ENCODE peak calls at places on chromosomes 5 and 9, in four cellular contexts. H is AG04449, A is ovary, X is colonic mucosa. S is an unnamed sample.

GRCh38 chr9:98342103-98342818 is 86.8 kb upstream of the TBC1D2 start:
- DNase-seq in H (no peak), A (no peak), X (no peak), S (no peak)

GRCh38 chr5:132979367-132979935 is 16.0 kb upstream of the AFF4 start:
- DNase-seq in H (no peak), A (no peak), X (no peak), S (peak)

GRCh38 chr9:100322954-100323536 is 29.7 kb downstream of the TEX10 start:
- DNase-seq in H (no peak), A (no peak), X (no peak), S (no peak)

GRCh38 chr9:18989865-18990264 is 43.1 kb downstream of the SAXO1 start:
- DNase-seq in H (no peak), A (no peak), X (peak), S (no peak)

GRCh38 chr5:144203750-144204596 is 33.3 kb downstream of the KCTD16 start:
- DNase-seq in H (no peak), A (no peak), X (peak), S (peak)

GRCh38 chr5:135241536-135241935 is 157.5 kb downstream of the MACROH2A1 start:
- DNase-seq in H (no peak), A (no peak), X (peak), S (no peak)

GRCh38 chr5:180699042-180699441 is 40.8 kb downstream of the OR2Y1 start:
- DNase-seq in H (no peak), A (no peak), X (no peak), S (no peak)

GRCh38 chr9:130289711-130290241 is 24.2 kb downstream of the HMCN2 start:
- DNase-seq in H (no peak), A (no peak), X (no peak), S (no peak)

GRCh38 chr5:157747173-157747758 is 3.8 kb downstream of the LSM11 start:
- DNase-seq in H (no peak), A (no peak), X (no peak), S (no peak)

GRCh38 chr5:150111121-150111520 is 24.8 kb upstream of the CSF1R start:
- DNase-seq in H (no peak), A (no peak), X (no peak), S (no peak)

GRCh38 chr5:38420691-38421395 is 135.6 kb downstream of the LIFR start:
- DNase-seq in H (no peak), A (peak), X (peak), S (no peak)

GRCh38 chr5:139669681-139670368 is 21.7 kb downstream of the CXXC5 start:
- DNase-seq in H (no peak), A (peak), X (no peak), S (no peak)

GRCh38 chr9:121288874-121289553 is 21.1 kb downstream of the GSN start:
- DNase-seq in H (no peak), A (peak), X (peak), S (no peak)

GRCh38 chr9:112569186-112569585 is 82.6 kb downstream of the KIAA1958 start:
- DNase-seq in H (peak), A (no peak), X (no peak), S (no peak)

GRCh38 chr9:75906531-75906930 is 16.1 kb downstream of the PCSK5 start:
- DNase-seq in H (no peak), A (no peak), X (no peak), S (no peak)

GRCh38 chr9:33750839-33751339 is 44.5 kb upstream of the PRSS3 start:
- DNase-seq in H (no peak), A (no peak), X (no peak), S (no peak)

GRCh38 chr5:179375236-179375685 is 30.0 kb upstream of the ADAMTS2 start:
- DNase-seq in H (no peak), A (no peak), X (no peak), S (no peak)

GRCh38 chr5:38600334-38601045 is 44.0 kb upstream of the LIFR start:
- DNase-seq in H (no peak), A (no peak), X (no peak), S (no peak)

DNA sequence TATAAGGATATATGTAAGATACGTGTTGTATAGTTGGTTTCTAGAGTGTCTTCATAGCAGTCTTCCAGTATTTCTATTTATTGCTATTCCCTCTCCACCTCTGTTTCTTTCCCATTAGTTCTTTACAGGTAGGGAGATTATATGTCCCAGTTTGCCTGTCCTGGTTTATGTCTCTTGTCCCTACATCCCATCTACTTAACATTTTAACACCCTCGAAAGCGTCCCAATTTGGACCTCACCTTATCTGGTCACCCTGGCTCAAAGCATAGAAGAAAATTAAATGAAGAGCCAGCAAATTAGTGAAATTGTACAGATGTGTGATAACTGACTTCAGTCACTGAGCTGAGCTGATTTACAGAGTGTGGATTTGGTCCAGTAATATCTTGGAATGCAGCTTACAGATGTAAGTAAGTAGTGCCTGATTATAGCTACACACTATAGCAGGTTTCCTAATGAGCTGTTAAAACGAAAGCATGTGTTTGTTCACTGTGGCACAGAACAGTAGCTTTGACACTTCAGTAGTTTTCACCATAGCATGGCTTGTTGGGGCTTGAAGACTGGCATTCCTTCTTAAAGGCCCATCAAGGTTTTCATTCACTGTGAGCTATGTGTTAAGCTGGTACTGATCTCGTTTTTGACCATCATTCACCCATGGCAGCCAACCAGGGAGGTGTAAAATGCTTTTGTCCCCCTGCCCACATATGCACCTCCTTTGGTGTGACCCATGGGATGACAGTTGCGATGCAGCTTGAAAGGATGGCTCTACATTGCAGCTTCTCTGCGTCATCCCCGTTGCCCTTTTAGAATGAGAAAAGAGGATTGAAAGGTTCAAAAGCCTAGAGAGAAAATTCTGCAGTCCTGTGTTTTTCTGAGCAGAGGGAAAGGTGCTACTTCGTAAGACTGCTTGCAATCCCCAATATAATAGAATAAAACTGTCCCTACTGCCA is 192.1 kb upstream of the DMRT1 start:
- DNase-seq in H (no peak), A (no peak), X (no peak), S (peak)
- H3K4me3 ChIP-seq in H (no peak), A (no peak), X (no peak), S (no peak)

GRCh38 chr5:167582916-167583315 is 708.5 kb upstream of the WWC1 start:
- DNase-seq in H (no peak), A (no peak), X (no peak), S (no peak)

GRCh38 chr5:167585184-167585583 is 706.3 kb upstream of the WWC1 start:
- DNase-seq in H (no peak), A (no peak), X (no peak), S (no peak)

GRCh38 chr5:167582263-167582662 is 709.2 kb upstream of the WWC1 start:
- DNase-seq in H (no peak), A (no peak), X (no peak), S (no peak)

GRCh38 chr5:167592114-167592513 is 699.3 kb upstream of the WWC1 start:
- DNase-seq in H (no peak), A (no peak), X (no peak), S (no peak)

GRCh38 chr5:167587768-167588167 is 703.7 kb upstream of the WWC1 start:
- DNase-seq in H (no peak), A (no peak), X (no peak), S (no peak)
- TF ChIP-seq CTCF in H (peak), A (no peak), X (no peak), S (peak)

DNA sequence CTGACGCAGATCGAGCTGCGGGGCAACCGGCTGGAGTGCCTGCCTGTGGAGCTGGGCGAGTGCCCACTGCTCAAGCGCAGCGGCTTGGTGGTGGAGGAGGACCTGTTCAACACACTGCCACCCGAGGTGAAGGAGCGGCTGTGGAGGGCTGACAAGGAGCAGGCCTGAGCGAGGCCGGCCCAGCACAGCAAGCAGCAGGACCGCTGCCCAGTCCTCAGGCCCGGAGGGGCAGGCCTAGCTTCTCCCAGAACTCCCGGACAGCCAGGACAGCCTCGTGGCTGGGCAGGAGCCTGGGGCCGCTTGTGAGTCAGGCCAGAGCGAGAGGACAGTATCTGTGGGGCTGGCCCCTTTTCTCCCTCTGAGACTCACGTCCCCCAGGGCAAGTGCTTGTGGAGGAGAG is 4.6 kb upstream of the PHYHD1 start:
- DNase-seq in H (no peak), A (no peak), X (no peak), S (no peak)
- H3K4me3 ChIP-seq in H (no peak), A (no peak), X (no peak), S (no peak)

GRCh38 chr5:160119142-160119904 is at the start of gene PWWP2A:
- DNase-seq in H (peak), A (peak), X (peak), S (peak)
- TF ChIP-seq CTCF in H (no peak), A (peak), X (no peak), S (no peak)

GRCh38 chr5:119339965-119340364 is 15.9 kb upstream of the TNFAIP8 start:
- DNase-seq in H (no peak), A (no peak), X (no peak), S (no peak)
- H3K4me3 ChIP-seq in H (no peak), A (no peak), X (no peak), S (no peak)

GRCh38 chr5:2019716-2020115 is 137.0 kb upstream of the IRX4 start:
- DNase-seq in H (no peak), A (no peak), X (no peak), S (no peak)

GRCh38 chr5:2018390-2018724 is 135.6 kb upstream of the IRX4 start:
- DNase-seq in H (no peak), A (no peak), X (no peak), S (no peak)

GRCh38 chr5:2015116-2015848 is 132.6 kb upstream of the IRX4 start:
- DNase-seq in H (no peak), A (no peak), X (no peak), S (no peak)

GRCh38 chr5:2015961-2016360 is 133.2 kb upstream of the IRX4 start:
- DNase-seq in H (no peak), A (no peak), X (no peak), S (no peak)

DNA sequence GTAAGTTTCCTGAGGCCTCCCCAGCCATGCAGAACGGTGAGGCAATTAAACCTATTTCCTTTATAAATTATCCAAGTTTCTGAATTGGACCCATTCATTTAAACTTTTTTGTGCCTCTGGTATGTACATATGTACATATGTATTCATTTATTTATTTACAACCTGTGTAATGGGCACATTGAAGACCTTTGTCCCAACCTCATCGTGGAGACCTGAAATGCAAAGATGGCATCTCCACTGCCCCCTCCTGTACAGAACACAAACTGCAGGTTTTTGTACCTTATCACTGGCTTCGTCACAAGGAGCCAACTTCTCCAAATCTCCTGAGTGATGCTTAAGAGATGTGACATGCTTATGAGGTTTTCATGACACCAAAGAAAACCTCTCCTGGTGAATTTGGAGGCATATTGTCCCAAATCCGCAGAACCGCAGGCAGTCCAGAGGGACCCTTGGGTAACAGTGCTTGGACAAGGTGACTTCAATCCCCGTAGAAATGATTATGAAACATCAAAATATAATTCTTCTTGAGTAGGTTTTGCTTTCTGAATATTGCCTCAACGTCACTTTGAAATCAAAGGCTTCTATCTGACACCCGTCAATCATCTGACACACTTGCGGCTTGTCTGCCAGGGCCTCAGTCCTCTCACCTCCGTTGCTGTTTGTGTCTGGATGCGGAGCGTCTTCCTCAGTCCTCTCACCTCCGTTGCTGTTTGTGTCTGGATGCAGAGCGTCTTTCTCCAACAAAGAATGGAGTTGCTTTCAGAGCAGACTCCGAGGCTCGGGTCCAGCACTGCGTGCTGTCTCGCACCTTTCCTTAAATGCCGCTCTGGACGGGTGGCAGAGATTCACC is 135.0 kb upstream of the IRX4 start:
- DNase-seq in H (no peak), A (no peak), X (no peak), S (no peak)
- TF ChIP-seq CTCF in H (peak), A (no peak), X (no peak), S (peak)

DNA sequence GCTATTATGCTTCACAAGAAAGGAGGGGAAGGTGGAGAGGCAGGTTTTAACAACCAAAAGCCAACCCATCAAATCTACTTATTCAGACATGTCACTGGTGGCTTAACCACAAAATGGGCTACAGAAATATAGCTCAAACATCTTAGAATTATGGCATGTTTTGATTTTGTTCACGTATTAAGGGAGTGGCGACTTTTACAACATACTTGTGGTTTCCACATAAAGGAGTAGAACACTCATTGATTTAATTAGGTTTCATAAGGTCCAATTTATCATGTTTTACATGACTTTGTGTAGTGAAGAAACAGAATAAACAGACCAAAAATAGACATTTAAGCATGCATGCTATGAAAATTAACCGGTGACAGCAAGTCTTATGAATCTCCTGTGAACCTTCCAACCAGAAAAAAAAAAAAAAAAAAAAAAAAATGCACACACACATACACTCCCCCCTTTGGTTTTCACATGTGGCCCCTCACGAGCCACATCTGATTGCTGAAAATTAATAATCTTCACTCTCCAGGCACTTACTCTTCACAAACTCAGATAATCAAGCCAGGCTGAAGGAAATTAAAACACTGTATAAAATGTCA is 5.4 kb downstream of the ZNF608 start:
- DNase-seq in H (no peak), A (no peak), X (no peak), S (no peak)
- H3K4me3 ChIP-seq in H (no peak), A (no peak), X (no peak), S (peak)

DNA sequence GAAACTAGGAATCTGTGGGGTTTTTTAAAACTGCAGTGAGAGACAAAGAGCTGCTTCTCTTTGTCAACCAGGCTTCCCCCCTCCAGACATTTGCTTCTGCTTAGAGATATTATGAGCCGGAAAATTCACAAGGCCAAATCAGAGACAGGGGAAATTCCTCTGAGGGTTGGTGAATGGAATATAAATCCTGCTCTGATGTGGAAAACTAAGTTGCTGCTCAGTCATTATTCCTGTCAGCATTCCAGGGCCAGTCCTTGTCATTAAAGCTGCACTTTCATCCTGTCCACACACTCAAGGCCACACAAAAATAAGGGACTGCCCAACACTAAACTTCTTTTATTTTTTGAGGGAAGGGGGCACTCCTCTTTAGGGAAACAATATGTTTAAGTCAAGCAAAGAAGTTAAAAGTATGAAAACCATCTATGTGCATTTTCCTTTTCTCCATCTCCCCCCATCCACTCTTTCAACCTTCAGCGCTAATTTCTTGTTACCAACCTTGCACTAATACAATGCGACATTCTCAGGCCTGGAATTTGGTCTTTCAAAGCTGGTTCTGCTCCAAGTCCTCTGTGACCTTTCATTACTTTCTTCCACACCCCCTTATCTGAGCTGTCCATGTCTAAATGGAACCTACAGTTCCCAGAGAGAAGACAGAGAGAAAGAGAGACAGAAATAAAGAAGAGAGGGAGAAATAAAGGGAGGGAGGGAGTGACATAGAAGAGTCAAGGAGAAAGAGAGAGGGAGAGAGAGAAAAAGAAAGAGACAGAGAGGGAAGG is 118.9 kb upstream of the S1PR3 start:
- DNase-seq in H (no peak), A (no peak), X (no peak), S (no peak)
- TF ChIP-seq CTCF in H (no peak), A (no peak), X (no peak), S (no peak)